ENCODE peak calls at places on chromosomes 11 and 22, in ten cellular contexts. W is A549; L is adrenal gland; J is esophagus squamous epithelium; U is thoracic aorta; F is ovary; D is cardiac muscle cell; Y is CD8-positive, alpha-beta T cell; E is tibial artery; V is psoas muscle. A is an unnamed sample.

GRCh38 chr11:57823859-57824258 is 62.3 kb downstream of the CTNND1 start:
- DNase-seq in W (no peak), L (no peak), J (no peak), U (no peak), F (no peak), D (no peak), Y (no peak), E (no peak), V (no peak), A (no peak)

GRCh38 chr11:68965901-68966868 is 14.6 kb downstream of the MRGPRD start:
- DNase-seq in W (no peak), L (peak; percentile 44), J (no peak), U (no peak), F (no peak), D (no peak), Y (peak; percentile 48), E (peak; percentile 33), V (no peak), A (no peak)

GRCh38 chr11:77130763-77131513 is 2.9 kb downstream of the MYO7A start:
- DNase-seq in W (no peak), L (peak; percentile 94), J (no peak), U (no peak), F (peak; percentile 79), D (peak; percentile 84), Y (no peak), E (peak; percentile 76), V (peak; percentile 79), A (no peak)

GRCh38 chr22:24137595-24137994 is 43.7 kb upstream of the SUSD2 start:
- DNase-seq in W (no peak), L (no peak), J (no peak), U (no peak), F (no peak), D (peak; percentile 81), Y (no peak), E (no peak), V (no peak), A (peak; percentile 66)

GRCh38 chr11:72584293-72584921 is 89.8 kb downstream of the PDE2A start:
- DNase-seq in W (no peak), L (peak; percentile 75), J (no peak), U (no peak), F (no peak), D (peak; percentile 37), Y (peak; percentile 57), E (peak; percentile 84), V (peak; percentile 78), A (no peak)

GRCh38 chr11:73399159-73400090 is 23.2 kb downstream of the RELT start:
- DNase-seq in W (no peak), L (no peak), J (no peak), U (no peak), F (no peak), D (no peak), Y (no peak), E (no peak), V (no peak), A (no peak)

GRCh38 chr11:60871378-60872061 is 4.2 kb downstream of the ZP1 start:
- DNase-seq in W (no peak), L (peak; percentile 54), J (no peak), U (no peak), F (no peak), D (peak; percentile 74), Y (peak; percentile 52), E (peak; percentile 59), V (peak; percentile 60), A (no peak)

GRCh38 chr22:24088796-24089195 is 77.7 kb downstream of the CABIN1 start:
- DNase-seq in W (no peak), L (no peak), J (no peak), U (no peak), F (no peak), D (no peak), Y (no peak), E (no peak), V (no peak), A (no peak)

GRCh38 chr11:118570787-118571186 is 1.4 kb upstream of the ARCN1 start:
- DNase-seq in W (no peak), L (no peak), J (no peak), U (no peak), F (no peak), D (no peak), Y (no peak), E (no peak), V (no peak), A (no peak)

GRCh38 chr11:61888043-61888442 is 3.3 kb downstream of the FADS3 start:
- DNase-seq in W (peak; percentile 70), L (peak; percentile 97), J (no peak), U (peak; percentile 88), F (peak; percentile 69), D (peak; percentile 94), Y (no peak), E (peak; percentile 98), V (peak; percentile 93), A (no peak)

GRCh38 chr11:1642288-1643145 is 12.9 kb downstream of the KRTAP5-5 start:
- DNase-seq in W (no peak), L (no peak), J (no peak), U (no peak), F (no peak), D (no peak), Y (no peak), E (no peak), V (no peak), A (no peak)

GRCh38 chr11:8717876-8718753 is 35.5 kb downstream of the RPL27A start:
- DNase-seq in W (peak; percentile 56), L (peak; percentile 92), J (no peak), U (no peak), F (peak; percentile 71), D (peak; percentile 93), Y (no peak), E (peak; percentile 86), V (peak; percentile 73), A (peak; percentile 89)
- H3K27ac ChIP-seq in W (peak overlapping the region; percentile 92), L (peak overlapping the region; percentile 88), J (peak overlapping the region; percentile 88), U (peak overlapping the region; percentile 94), F (no peak overlapping the region), D (no peak overlapping the region), Y (no peak overlapping the region), E (peak overlapping the region; percentile 81), V (peak overlapping the region; percentile 77), A (peak overlapping the region; percentile 96)

DNA sequence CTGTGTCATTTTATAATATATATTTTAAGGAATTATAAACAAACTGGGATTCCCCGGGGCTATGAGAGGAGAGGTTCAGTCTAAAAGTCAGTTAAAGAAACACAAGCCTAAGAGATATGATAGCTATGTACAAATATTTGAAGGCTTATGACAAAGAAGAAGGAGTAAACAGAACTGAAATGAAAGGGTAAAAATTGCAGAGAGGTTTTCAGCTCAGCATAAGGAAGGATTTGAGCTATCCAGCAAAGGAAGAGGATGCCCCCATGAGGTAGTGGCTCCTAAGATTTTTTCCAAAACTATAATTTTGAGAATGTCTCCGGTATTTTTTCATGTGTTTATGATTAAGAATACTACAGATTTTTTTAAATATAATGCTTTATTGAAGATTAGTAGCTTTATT is 57.9 kb upstream of the ANGPTL5 start:
- DNase-seq in W (peak; percentile 55), L (no peak), J (no peak), U (no peak), F (no peak), D (peak; percentile 25), Y (no peak), E (no peak), V (no peak), A (peak; percentile 7)
- TF ChIP-seq CTCF in W (peak; percentile 52), L (no peak), J (no peak), U (no peak), F (no peak), D (peak; percentile 24), Y (no peak), E (no peak), V (no peak), A (peak; percentile 44)

GRCh38 chr11:10942621-10943020 is 84.8 kb upstream of the ZBED5 start:
- DNase-seq in W (no peak), L (no peak), J (no peak), U (no peak), F (no peak), D (no peak), Y (no peak), E (no peak), V (no peak), A (no peak)

GRCh38 chr11:10943968-10944367 is 86.1 kb upstream of the ZBED5 start:
- DNase-seq in W (no peak), L (no peak), J (no peak), U (no peak), F (no peak), D (peak; percentile 80), Y (no peak), E (no peak), V (no peak), A (peak; percentile 34)

GRCh38 chr11:10941429-10941828 is 83.6 kb upstream of the ZBED5 start:
- DNase-seq in W (no peak), L (no peak), J (no peak), U (no peak), F (no peak), D (no peak), Y (no peak), E (no peak), V (no peak), A (no peak)

DNA sequence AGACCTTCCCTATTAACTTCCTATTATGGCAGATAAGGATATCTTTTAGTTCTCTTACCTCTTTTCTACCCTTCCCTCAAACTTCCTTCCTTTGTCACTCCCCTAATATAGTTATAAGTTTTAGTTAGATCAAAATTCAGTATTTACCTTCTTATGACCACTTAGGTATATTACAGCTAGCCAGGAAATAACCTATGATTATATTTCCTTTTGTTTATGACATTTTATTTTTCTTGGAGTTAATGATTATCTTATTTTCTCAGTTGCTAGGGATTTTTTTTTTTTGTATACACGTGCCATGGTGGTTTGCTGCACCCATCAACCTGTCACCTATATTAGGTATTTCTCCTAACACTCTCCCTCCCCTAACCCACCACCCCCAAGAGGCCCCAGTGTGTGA is 88.2 kb upstream of the ZBED5 start:
- DNase-seq in W (no peak), L (no peak), J (no peak), U (no peak), F (no peak), D (no peak), Y (no peak), E (no peak), V (no peak), A (no peak)
- H3K4me3 ChIP-seq in W (no peak overlapping the region), L (no peak overlapping the region), J (no peak overlapping the region), U (no peak overlapping the region), F (no peak overlapping the region), D (no peak overlapping the region), Y (no peak overlapping the region), E (no peak overlapping the region), V (no peak overlapping the region), A (no peak overlapping the region)

GRCh38 chr11:117045956-117046355 is 52.3 kb downstream of the SIK3 start:
- DNase-seq in W (no peak), L (no peak), J (no peak), U (no peak), F (no peak), D (peak; percentile 83), Y (no peak), E (no peak), V (no peak), A (no peak)

GRCh38 chr11:117045196-117045595 is 53.0 kb downstream of the SIK3 start:
- DNase-seq in W (no peak), L (no peak), J (no peak), U (no peak), F (no peak), D (peak; percentile 44), Y (no peak), E (no peak), V (no peak), A (peak; percentile 15)

GRCh38 chr11:117042689-117043088 is 55.5 kb downstream of the SIK3 start:
- DNase-seq in W (no peak), L (no peak), J (no peak), U (no peak), F (no peak), D (no peak), Y (no peak), E (no peak), V (no peak), A (no peak)

GRCh38 chr11:117039897-117040296 is 58.3 kb downstream of the SIK3 start:
- DNase-seq in W (no peak), L (no peak), J (no peak), U (no peak), F (no peak), D (no peak), Y (no peak), E (no peak), V (no peak), A (no peak)

GRCh38 chr11:117044287-117045035 is 53.8 kb downstream of the SIK3 start:
- DNase-seq in W (no peak), L (no peak), J (no peak), U (no peak), F (no peak), D (no peak), Y (no peak), E (no peak), V (no peak), A (no peak)
- H3K27ac ChIP-seq in W (no peak overlapping the region), L (no peak overlapping the region), J (peak overlapping the region; percentile 83), U (no peak overlapping the region), F (no peak overlapping the region), D (no peak overlapping the region), Y (no peak overlapping the region), E (no peak overlapping the region), V (peak overlapping the region; percentile 75), A (no peak overlapping the region)

A was measured in AG04450.